ENCODE peak calls at places on chromosomes 1 and 21, in eight cellular contexts. One of them, this sample, is unnamed.

GRCh38 chr1:63124666-63125191 is 197.6 kb upstream of the FOXD3 start:
- DNase-seq in uterus: no peak
- DNase-seq in left ventricle myocardium inferior: no peak
- DNase-seq in cardiac muscle cell: no peak
- DNase-seq in left lung: no peak
- DNase-seq in foreskin keratinocyte: no peak
- DNase-seq in dorsolateral prefrontal cortex: no peak
- DNase-seq in tibial artery: no peak
- DNase-seq in this sample: peak; percentile 8

GRCh38 chr1:187491082-187491720 is 662.5 kb downstream of the PLA2G4A start:
- DNase-seq in uterus: no peak
- DNase-seq in left ventricle myocardium inferior: no peak
- DNase-seq in cardiac muscle cell: no peak
- DNase-seq in left lung: no peak
- DNase-seq in foreskin keratinocyte: no peak
- DNase-seq in dorsolateral prefrontal cortex: no peak
- DNase-seq in tibial artery: no peak
- DNase-seq in this sample: peak; percentile 36

GRCh38 chr1:29392036-29392435 is 155.7 kb downstream of the PTPRU start:
- DNase-seq in uterus: no peak
- DNase-seq in left ventricle myocardium inferior: no peak
- DNase-seq in cardiac muscle cell: no peak
- DNase-seq in left lung: no peak
- DNase-seq in foreskin keratinocyte: no peak
- DNase-seq in dorsolateral prefrontal cortex: no peak
- DNase-seq in tibial artery: no peak
- DNase-seq in this sample: no peak

GRCh38 chr1:48492392-48492791 is 20.4 kb upstream of the SPATA6 start:
- DNase-seq in uterus: no peak
- DNase-seq in left ventricle myocardium inferior: no peak
- DNase-seq in cardiac muscle cell: no peak
- DNase-seq in left lung: no peak
- DNase-seq in foreskin keratinocyte: no peak
- DNase-seq in dorsolateral prefrontal cortex: no peak
- DNase-seq in tibial artery: no peak
- DNase-seq in this sample: no peak

GRCh38 chr21:25979845-25980433 is 190.6 kb downstream of the APP start:
- DNase-seq in uterus: no peak
- DNase-seq in left ventricle myocardium inferior: no peak
- DNase-seq in cardiac muscle cell: no peak
- DNase-seq in left lung: no peak
- DNase-seq in foreskin keratinocyte: no peak
- DNase-seq in dorsolateral prefrontal cortex: no peak
- DNase-seq in tibial artery: no peak
- DNase-seq in this sample: no peak

GRCh38 chr1:205975387-205975998 is 27.7 kb downstream of the RAB7B start:
- DNase-seq in uterus: no peak
- DNase-seq in left ventricle myocardium inferior: no peak
- DNase-seq in cardiac muscle cell: no peak
- DNase-seq in left lung: no peak
- DNase-seq in foreskin keratinocyte: no peak
- DNase-seq in dorsolateral prefrontal cortex: no peak
- DNase-seq in tibial artery: no peak
- DNase-seq in this sample: no peak

GRCh38 chr21:39003982-39004775 is 179.1 kb downstream of the PSMG1 start:
- DNase-seq in uterus: no peak
- DNase-seq in left ventricle myocardium inferior: no peak
- DNase-seq in cardiac muscle cell: no peak
- DNase-seq in left lung: peak; percentile 72
- DNase-seq in foreskin keratinocyte: no peak
- DNase-seq in dorsolateral prefrontal cortex: no peak
- DNase-seq in tibial artery: no peak
- DNase-seq in this sample: no peak

GRCh38 chr21:18529253-18529652 is 125.7 kb upstream of the TMPRSS15 start:
- DNase-seq in uterus: no peak
- DNase-seq in left ventricle myocardium inferior: no peak
- DNase-seq in cardiac muscle cell: no peak
- DNase-seq in left lung: no peak
- DNase-seq in foreskin keratinocyte: peak; percentile 87
- DNase-seq in dorsolateral prefrontal cortex: no peak
- DNase-seq in tibial artery: no peak
- DNase-seq in this sample: peak; percentile 45

GRCh38 chr1:4424766-4425165 is 229.6 kb upstream of the AJAP1 start:
- DNase-seq in uterus: no peak
- DNase-seq in left ventricle myocardium inferior: no peak
- DNase-seq in cardiac muscle cell: no peak
- DNase-seq in left lung: no peak
- DNase-seq in foreskin keratinocyte: no peak
- DNase-seq in dorsolateral prefrontal cortex: no peak
- DNase-seq in tibial artery: no peak
- DNase-seq in this sample: no peak

GRCh38 chr1:147287133-147287865 is 44.8 kb downstream of the CHD1L start:
- DNase-seq in uterus: no peak
- DNase-seq in left ventricle myocardium inferior: no peak
- DNase-seq in cardiac muscle cell: no peak
- DNase-seq in left lung: no peak
- DNase-seq in foreskin keratinocyte: no peak
- DNase-seq in dorsolateral prefrontal cortex: no peak
- DNase-seq in tibial artery: no peak
- DNase-seq in this sample: no peak

GRCh38 chr1:193103759-193104495 is 1.3 kb downstream of the GLRX2 start:
- DNase-seq in uterus: no peak
- DNase-seq in left ventricle myocardium inferior: no peak
- DNase-seq in cardiac muscle cell: no peak
- DNase-seq in left lung: no peak
- DNase-seq in foreskin keratinocyte: no peak
- DNase-seq in dorsolateral prefrontal cortex: no peak
- DNase-seq in tibial artery: no peak
- DNase-seq in this sample: no peak

GRCh38 chr1:201739492-201740085 is 89.4 kb upstream of the IPO9 start:
- DNase-seq in uterus: peak; percentile 54
- DNase-seq in left ventricle myocardium inferior: peak; percentile 74
- DNase-seq in cardiac muscle cell: peak; percentile 90
- DNase-seq in left lung: no peak
- DNase-seq in foreskin keratinocyte: peak; percentile 52
- DNase-seq in dorsolateral prefrontal cortex: no peak
- DNase-seq in tibial artery: peak; percentile 79
- DNase-seq in this sample: peak; percentile 79

GRCh38 chr1:10789392-10790154 is 6.9 kb downstream of the CASZ1 start:
- DNase-seq in uterus: no peak
- DNase-seq in left ventricle myocardium inferior: no peak
- DNase-seq in cardiac muscle cell: no peak
- DNase-seq in left lung: no peak
- DNase-seq in foreskin keratinocyte: no peak
- DNase-seq in dorsolateral prefrontal cortex: no peak
- DNase-seq in tibial artery: no peak
- DNase-seq in this sample: no peak

GRCh38 chr1:2914702-2915101 is 106.6 kb upstream of the ACTRT2 start:
- DNase-seq in uterus: no peak
- DNase-seq in left ventricle myocardium inferior: no peak
- DNase-seq in cardiac muscle cell: no peak
- DNase-seq in left lung: no peak
- DNase-seq in foreskin keratinocyte: no peak
- DNase-seq in dorsolateral prefrontal cortex: peak; percentile 38
- DNase-seq in tibial artery: no peak
- DNase-seq in this sample: no peak

GRCh38 chr1:51907079-51907702 is 28.7 kb upstream of the NRDC start:
- DNase-seq in uterus: no peak
- DNase-seq in left ventricle myocardium inferior: no peak
- DNase-seq in cardiac muscle cell: no peak
- DNase-seq in left lung: no peak
- DNase-seq in foreskin keratinocyte: no peak
- DNase-seq in dorsolateral prefrontal cortex: no peak
- DNase-seq in tibial artery: no peak
- DNase-seq in this sample: no peak

GRCh38 chr21:39523398-39523797 is 71.6 kb downstream of the SH3BGR start:
- DNase-seq in uterus: no peak
- DNase-seq in left ventricle myocardium inferior: peak; percentile 40
- DNase-seq in cardiac muscle cell: no peak
- DNase-seq in left lung: no peak
- DNase-seq in foreskin keratinocyte: no peak
- DNase-seq in dorsolateral prefrontal cortex: no peak
- DNase-seq in tibial artery: no peak
- DNase-seq in this sample: no peak

GRCh38 chr21:44834951-44835646 is 17.2 kb upstream of the SUMO3 start:
- DNase-seq in uterus: no peak
- DNase-seq in left ventricle myocardium inferior: no peak
- DNase-seq in cardiac muscle cell: no peak
- DNase-seq in left lung: peak; percentile 18
- DNase-seq in foreskin keratinocyte: no peak
- DNase-seq in dorsolateral prefrontal cortex: peak; percentile 16
- DNase-seq in tibial artery: peak; percentile 51
- DNase-seq in this sample: no peak

GRCh38 chr1:216670118-216670870 is 52.9 kb downstream of the ESRRG start:
- DNase-seq in uterus: no peak
- DNase-seq in left ventricle myocardium inferior: no peak
- DNase-seq in cardiac muscle cell: no peak
- DNase-seq in left lung: no peak
- DNase-seq in foreskin keratinocyte: peak; percentile 49
- DNase-seq in dorsolateral prefrontal cortex: no peak
- DNase-seq in tibial artery: no peak
- DNase-seq in this sample: peak; percentile 12

GRCh38 chr1:89942825-89943658 is 51.9 kb upstream of the ZNF326 start:
- DNase-seq in uterus: no peak
- DNase-seq in left ventricle myocardium inferior: no peak
- DNase-seq in cardiac muscle cell: no peak
- DNase-seq in left lung: no peak
- DNase-seq in foreskin keratinocyte: peak; percentile 73
- DNase-seq in dorsolateral prefrontal cortex: no peak
- DNase-seq in tibial artery: no peak
- DNase-seq in this sample: peak; percentile 27

GRCh38 chr1:22641247-22641646 is 2.2 kb upstream of the C1QC start:
- DNase-seq in uterus: no peak
- DNase-seq in left ventricle myocardium inferior: no peak
- DNase-seq in cardiac muscle cell: no peak
- DNase-seq in left lung: no peak
- DNase-seq in foreskin keratinocyte: no peak
- DNase-seq in dorsolateral prefrontal cortex: no peak
- DNase-seq in tibial artery: no peak
- DNase-seq in this sample: no peak

GRCh38 chr1:115330480-115331013 is 7.5 kb downstream of the NGF start:
- DNase-seq in uterus: peak; percentile 70
- DNase-seq in left ventricle myocardium inferior: no peak
- DNase-seq in cardiac muscle cell: no peak
- DNase-seq in left lung: no peak
- DNase-seq in foreskin keratinocyte: peak; percentile 75
- DNase-seq in dorsolateral prefrontal cortex: no peak
- DNase-seq in tibial artery: no peak
- DNase-seq in this sample: no peak

GRCh38 chr1:227093309-227093708 is 153.2 kb downstream of the COQ8A start:
- DNase-seq in uterus: no peak
- DNase-seq in left ventricle myocardium inferior: no peak
- DNase-seq in cardiac muscle cell: no peak
- DNase-seq in left lung: no peak
- DNase-seq in foreskin keratinocyte: no peak
- DNase-seq in dorsolateral prefrontal cortex: no peak
- DNase-seq in tibial artery: no peak
- DNase-seq in this sample: no peak

GRCh38 chr1:160578694-160579191 is 553 bp downstream of the CD84 start:
- DNase-seq in uterus: no peak
- DNase-seq in left ventricle myocardium inferior: no peak
- DNase-seq in cardiac muscle cell: no peak
- DNase-seq in left lung: no peak
- DNase-seq in foreskin keratinocyte: no peak
- DNase-seq in dorsolateral prefrontal cortex: no peak
- DNase-seq in tibial artery: no peak
- DNase-seq in this sample: no peak
- H3K27ac ChIP-seq in uterus: no peak overlapping the region
- H3K27ac ChIP-seq in left ventricle myocardium inferior: peak overlapping the region; percentile 13
- H3K27ac ChIP-seq in cardiac muscle cell: no peak overlapping the region
- H3K27ac ChIP-seq in left lung: peak overlapping the region; percentile 65
- H3K27ac ChIP-seq in foreskin keratinocyte: no peak overlapping the region
- H3K27ac ChIP-seq in dorsolateral prefrontal cortex: no peak overlapping the region
- H3K27ac ChIP-seq in tibial artery: no peak overlapping the region
- H3K27ac ChIP-seq in this sample: no peak overlapping the region

DNA sequence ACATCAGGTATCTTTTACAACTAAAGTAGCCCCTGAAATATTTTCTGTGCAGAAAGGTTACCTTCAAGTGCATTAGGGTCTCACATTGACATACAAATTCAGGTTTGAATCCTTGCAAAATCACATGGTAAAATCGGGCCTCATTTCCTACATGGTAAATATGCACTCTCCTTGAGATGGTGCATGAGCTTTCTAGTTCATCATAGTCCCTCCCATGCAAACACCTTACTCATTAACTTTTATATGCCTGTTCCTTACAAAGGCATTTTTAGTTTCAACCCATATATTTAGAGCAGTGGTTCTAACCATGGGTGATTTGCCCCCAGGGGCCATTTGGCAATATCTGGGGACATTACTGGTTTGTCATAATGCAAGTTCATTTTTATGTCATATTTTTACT is 37.2 kb downstream of the PBX1 start:
- DNase-seq in uterus: no peak
- DNase-seq in left ventricle myocardium inferior: no peak
- DNase-seq in cardiac muscle cell: no peak
- DNase-seq in left lung: no peak
- DNase-seq in foreskin keratinocyte: no peak
- DNase-seq in dorsolateral prefrontal cortex: no peak
- DNase-seq in tibial artery: no peak
- DNase-seq in this sample: no peak
- TF ChIP-seq CTCF in uterus: no peak
- TF ChIP-seq CTCF in left ventricle myocardium inferior: no peak
- TF ChIP-seq CTCF in cardiac muscle cell: no peak
- TF ChIP-seq CTCF in left lung: no peak
- TF ChIP-seq CTCF in foreskin keratinocyte: no peak
- TF ChIP-seq CTCF in dorsolateral prefrontal cortex: no peak
- TF ChIP-seq CTCF in tibial artery: no peak
- TF ChIP-seq CTCF in this sample: no peak

GRCh38 chr1:162885265-162885664 is 24.3 kb upstream of the CCDC190 start:
- DNase-seq in uterus: no peak
- DNase-seq in left ventricle myocardium inferior: no peak
- DNase-seq in cardiac muscle cell: no peak
- DNase-seq in left lung: no peak
- DNase-seq in foreskin keratinocyte: no peak
- DNase-seq in dorsolateral prefrontal cortex: no peak
- DNase-seq in tibial artery: no peak
- DNase-seq in this sample: no peak
- H3K27ac ChIP-seq in uterus: no peak overlapping the region
- H3K27ac ChIP-seq in left ventricle myocardium inferior: no peak overlapping the region
- H3K27ac ChIP-seq in cardiac muscle cell: peak overlapping the region; percentile 35
- H3K27ac ChIP-seq in left lung: no peak overlapping the region
- H3K27ac ChIP-seq in foreskin keratinocyte: no peak overlapping the region
- H3K27ac ChIP-seq in dorsolateral prefrontal cortex: no peak overlapping the region
- H3K27ac ChIP-seq in tibial artery: no peak overlapping the region
- H3K27ac ChIP-seq in this sample: no peak overlapping the region

GRCh38 chr1:85427358-85427757 is 37.6 kb downstream of the DDAH1 start:
- DNase-seq in uterus: no peak
- DNase-seq in left ventricle myocardium inferior: no peak
- DNase-seq in cardiac muscle cell: no peak
- DNase-seq in left lung: no peak
- DNase-seq in foreskin keratinocyte: no peak
- DNase-seq in dorsolateral prefrontal cortex: no peak
- DNase-seq in tibial artery: no peak
- DNase-seq in this sample: no peak
- TF ChIP-seq CTCF in uterus: no peak
- TF ChIP-seq CTCF in left ventricle myocardium inferior: no peak
- TF ChIP-seq CTCF in cardiac muscle cell: no peak
- TF ChIP-seq CTCF in left lung: no peak
- TF ChIP-seq CTCF in foreskin keratinocyte: no peak
- TF ChIP-seq CTCF in dorsolateral prefrontal cortex: no peak
- TF ChIP-seq CTCF in tibial artery: no peak
- TF ChIP-seq CTCF in this sample: no peak